ENCODE peak calls at places on chromosomes 6 and 20, in six cellular contexts. Z is small intestine; N is psoas muscle; J is CD8-positive, alpha-beta memory T cell; E is pancreas; S is IMR-90. V is an unnamed sample.

GRCh38 chr20:33415948-33416347 is 14.6 kb upstream of the CDK5RAP1 start:
- DNase-seq in Z (peak; percentile 25), E (no peak), N (peak; percentile 74), S (peak; percentile 35), J (no peak), V (no peak)

GRCh38 chr20:34364013-34364382 is 925 bp downstream of the ITCH start:
- DNase-seq in N (no peak), J (no peak), S (peak; percentile 34), E (no peak), Z (no peak), V (no peak)

GRCh38 chr6:82430611-82431010 is 67.0 kb downstream of the TPBG start:
- DNase-seq in J (no peak), E (no peak), S (no peak), Z (no peak), N (no peak), V (no peak)

GRCh38 chr6:105278035-105278434 is 98.2 kb upstream of the POPDC3 start:
- DNase-seq in N (no peak), S (no peak), J (no peak), Z (no peak), E (no peak), V (no peak)

GRCh38 chr6:34234667-34235604 is 1.7 kb upstream of the HMGA1 start:
- DNase-seq in N (peak; percentile 64), S (no peak), Z (peak; percentile 37), J (peak; percentile 27), E (no peak), V (no peak)

GRCh38 chr6:56727097-56727845 is 84.6 kb upstream of the DST start:
- DNase-seq in N (no peak), E (no peak), S (no peak), J (no peak), Z (no peak), V (no peak)

GRCh38 chr6:2877057-2877882 is 25.8 kb downstream of the SERPINB9 start:
- DNase-seq in Z (no peak), E (no peak), N (no peak), J (no peak), S (peak; percentile 57), V (no peak)

GRCh38 chr6:140252099-140252498 is 877.7 kb upstream of the CITED2 start:
- DNase-seq in E (no peak), N (no peak), J (no peak), Z (no peak), S (peak; percentile 5), V (no peak)

GRCh38 chr20:64109831-64110391 is 2.5 kb upstream of the NPBWR2 start:
- DNase-seq in E (no peak), Z (no peak), N (peak; percentile 48), S (no peak), J (no peak), V (no peak)

GRCh38 chr6:169849396-169849795 is 98.0 kb downstream of the ERMARD start:
- DNase-seq in J (no peak), S (no peak), Z (no peak), N (no peak), E (no peak), V (no peak)

GRCh38 chr20:49045440-49046086 is 549 bp upstream of the CSE1L start:
- DNase-seq in J (peak; percentile 3), E (peak; percentile 61), N (peak; percentile 67), Z (no peak), S (peak; percentile 6), V (no peak)

GRCh38 chr20:63540417-63541186 is 3.4 kb upstream of the PTK6 start:
- DNase-seq in J (no peak), E (no peak), S (peak; percentile 50), Z (no peak), N (no peak), V (no peak)

GRCh38 chr6:149237464-149237863 is 80.0 kb upstream of the TAB2 start:
- DNase-seq in J (no peak), Z (no peak), N (no peak), S (no peak), E (no peak), V (no peak)

GRCh38 chr20:57767456-57767855 is 57.6 kb upstream of the PMEPA1 start:
- DNase-seq in S (no peak), J (no peak), E (no peak), Z (no peak), N (no peak), V (no peak)
- H3K27ac ChIP-seq in S (no peak overlapping the region), J (no peak overlapping the region), E (no peak overlapping the region), Z (no peak overlapping the region), N (no peak overlapping the region), V (no peak overlapping the region)

GRCh38 chr20:31555203-31555602 is 41.0 kb downstream of the HM13 start:
- DNase-seq in S (no peak), J (no peak), E (no peak), Z (no peak), N (no peak), V (no peak)

GRCh38 chr20:31560094-31560899 is 44.8 kb upstream of the ID1 start:
- DNase-seq in N (peak; percentile 85), J (peak; percentile 69), E (no peak), S (peak; percentile 86), Z (peak; percentile 62), V (peak; percentile 80)

GRCh38 chr20:31562241-31562640 is 42.8 kb upstream of the ID1 start:
- DNase-seq in S (no peak), E (no peak), J (no peak), N (no peak), Z (no peak), V (no peak)

GRCh38 chr20:31560900-31561598 is 44.0 kb upstream of the ID1 start:
- DNase-seq in J (no peak), E (no peak), N (peak; percentile 68), Z (peak; percentile 91), S (peak; percentile 98), V (no peak)

GRCh38 chr20:31559704-31560093 is 45.4 kb upstream of the ID1 start:
- DNase-seq in Z (no peak), S (no peak), E (no peak), J (no peak), N (no peak), V (no peak)
- H3K27ac ChIP-seq in Z (no peak overlapping the region), S (peak overlapping the region; percentile 76), E (peak overlapping the region; percentile 2), J (no peak overlapping the region), N (peak overlapping the region; percentile 83), V (no peak overlapping the region)

DNA sequence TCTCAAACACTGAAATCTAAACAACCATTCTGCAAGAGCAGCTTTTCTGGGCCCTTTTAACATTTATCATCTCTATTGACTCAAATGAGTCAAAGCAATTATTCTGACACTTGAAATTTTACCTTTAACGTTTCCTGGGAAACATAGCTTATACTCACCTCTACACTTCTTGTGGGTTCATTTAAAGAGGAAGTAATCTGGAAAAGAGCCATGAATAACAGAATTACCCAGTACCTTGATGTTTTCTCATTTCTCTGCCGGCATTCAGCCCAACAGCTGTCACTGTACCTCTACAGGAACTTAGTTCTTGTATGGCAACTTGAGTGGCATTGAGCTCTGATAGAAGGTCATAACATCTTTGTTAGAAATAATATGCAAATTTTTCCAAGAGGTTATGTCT is 272.2 kb downstream of the KCNQ5 start:
- DNase-seq in S (no peak), Z (no peak), J (no peak), E (no peak), N (no peak), V (no peak)
- H3K27ac ChIP-seq in S (no peak overlapping the region), Z (no peak overlapping the region), J (no peak overlapping the region), E (no peak overlapping the region), N (no peak overlapping the region), V (no peak overlapping the region)

DNA sequence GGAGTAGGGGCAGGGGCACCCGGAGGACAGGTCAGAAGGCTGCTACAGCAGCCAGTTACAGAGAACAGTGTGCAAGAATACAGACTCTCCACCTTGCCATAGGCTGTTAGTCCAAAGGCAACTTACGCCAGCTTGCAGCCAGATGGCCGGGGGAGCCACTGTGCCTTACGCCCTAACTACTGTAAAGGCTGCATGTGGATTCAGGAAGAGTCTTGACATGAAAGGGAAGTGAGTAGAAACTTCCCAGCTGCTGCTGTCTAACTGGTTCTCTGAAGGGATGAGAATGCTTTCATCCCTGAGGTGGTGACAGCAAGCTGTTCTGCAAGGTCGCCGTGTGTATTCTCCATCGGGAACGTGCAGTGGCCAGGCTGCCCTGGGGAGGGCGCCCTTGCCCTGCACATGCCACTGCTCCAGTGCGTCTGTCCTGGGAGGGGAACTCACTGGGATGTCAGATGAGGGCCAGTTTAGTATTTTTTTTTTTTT is 46.1 kb downstream of the LYRM4 start:
- DNase-seq in E (no peak), J (no peak), S (peak; percentile 78), Z (peak; percentile 7), N (no peak), V (peak; percentile 5)
- H3K27ac ChIP-seq in E (no peak overlapping the region), J (no peak overlapping the region), S (no peak overlapping the region), Z (no peak overlapping the region), N (no peak overlapping the region), V (no peak overlapping the region)

GRCh38 chr20:37504404-37505096 is 16.5 kb upstream of the NNAT start:
- DNase-seq in S (peak; percentile 13), Z (no peak), N (no peak), J (no peak), E (no peak), V (no peak)
- H3K27ac ChIP-seq in S (no peak overlapping the region), Z (no peak overlapping the region), N (peak overlapping the region; percentile 16), J (no peak overlapping the region), E (no peak overlapping the region), V (no peak overlapping the region)

DNA sequence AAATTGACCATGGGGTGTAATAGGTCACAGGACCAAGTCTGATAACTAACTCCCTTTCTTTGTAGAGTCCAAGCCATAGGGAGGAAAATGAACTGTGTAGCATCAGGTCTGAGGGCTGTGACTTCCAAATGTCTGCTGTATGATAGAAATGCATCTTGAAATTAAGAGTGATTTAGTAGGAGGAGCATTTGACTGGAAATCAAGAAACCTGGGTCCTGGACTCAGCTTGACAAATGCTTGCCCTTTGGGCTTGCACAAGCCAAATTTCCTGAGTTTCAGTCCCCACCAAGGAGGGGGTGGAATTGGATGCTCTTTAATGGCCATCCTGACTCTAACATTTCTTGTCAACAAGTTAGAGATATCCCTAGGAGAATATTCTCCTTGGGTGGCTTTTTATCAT is 187.0 kb downstream of the PDE7B start:
- DNase-seq in Z (no peak), J (no peak), N (no peak), S (no peak), E (no peak), V (no peak)
- H3K27ac ChIP-seq in Z (no peak overlapping the region), J (no peak overlapping the region), N (peak overlapping the region; percentile 60), S (peak overlapping the region; percentile 98), E (no peak overlapping the region), V (no peak overlapping the region)

GRCh38 chr6:106770663-106771062 is 141.3 kb downstream of the QRSL1 start:
- DNase-seq in J (no peak), N (no peak), Z (no peak), S (no peak), E (no peak), V (no peak)

GRCh38 chr6:106771822-106772221 is 142.4 kb downstream of the QRSL1 start:
- DNase-seq in S (no peak), J (no peak), Z (no peak), N (no peak), E (no peak), V (no peak)

GRCh38 chr6:106773956-106774629 is 144.7 kb downstream of the QRSL1 start:
- DNase-seq in Z (no peak), N (no peak), E (no peak), J (no peak), S (no peak), V (no peak)

GRCh38 chr6:106772270-106773142 is 143.1 kb downstream of the QRSL1 start:
- DNase-seq in N (no peak), J (no peak), Z (no peak), S (no peak), E (no peak), V (no peak)

DNA sequence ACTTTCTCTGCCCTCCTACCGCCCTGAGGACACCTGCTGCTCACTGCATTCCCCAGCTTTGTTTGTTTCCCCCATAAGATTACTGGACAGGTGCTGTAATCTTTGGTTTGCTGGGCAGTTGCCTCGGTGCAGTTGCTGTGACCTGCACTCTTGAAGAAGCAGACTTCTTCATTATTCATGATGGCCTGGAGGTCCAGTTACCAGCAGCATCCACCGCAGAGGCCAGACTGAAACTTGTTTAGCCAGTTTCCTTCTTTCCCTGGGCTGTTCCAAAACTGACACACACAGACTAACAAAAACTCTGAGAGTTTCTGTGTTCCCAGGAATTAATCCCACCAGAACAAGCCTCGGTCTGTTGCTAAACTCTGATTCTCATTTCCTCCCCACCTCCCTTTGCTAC is 144.1 kb downstream of the QRSL1 start:
- DNase-seq in J (no peak), E (no peak), Z (no peak), S (no peak), N (no peak), V (no peak)
- H3K27ac ChIP-seq in J (no peak overlapping the region), E (peak overlapping the region; percentile 86), Z (no peak overlapping the region), S (no peak overlapping the region), N (no peak overlapping the region), V (no peak overlapping the region)